ENCODE peak calls at places on chromosomes 4 and X, in five cellular contexts. Q, X, L, P and F are unnamed samples.

GRCh38 chr4:91426725-91427124 is 877.0 kb upstream of the GRID2 start:
- DNase-seq in X (no peak), P (no peak), L (no peak), Q (no peak), F (no peak)

GRCh38 chr4:48654015-48654664 is 125.9 kb downstream of the FRYL start:
- DNase-seq in Q (peak), P (no peak), X (no peak), L (no peak), F (peak)

GRCh38 chr4:102696763-102697162 is 64.0 kb downstream of the MANBA start:
- DNase-seq in Q (peak), P (no peak), X (no peak), L (no peak), F (peak)

GRCh38 chr4:61201562-61202099 is 1.5 kb downstream of the ADGRL3 start:
- DNase-seq in X (no peak), L (no peak), Q (peak), P (peak), F (no peak)

GRCh38 chr4:109436504-109436903 is 2.9 kb downstream of the SEC24B start:
- DNase-seq in Q (no peak), L (no peak), P (no peak), X (no peak), F (no peak)

GRCh38 chr4:184114431-184114830 is 103.2 kb downstream of the ENPP6 start:
- DNase-seq in Q (no peak), L (no peak), P (no peak), X (no peak), F (no peak)

GRCh38 chr4:8274772-8275241 is 5.3 kb downstream of the HTRA3 start:
- DNase-seq in Q (peak), L (no peak), X (peak), P (peak), F (peak)

GRCh38 chr4:4969298-4969697 is 50.0 kb downstream of the CYTL1 start:
- DNase-seq in P (no peak), Q (no peak), L (no peak), X (peak), F (peak)

GRCh38 chr4:93730251-93730650 is 98.3 kb upstream of the ATOH1 start:
- DNase-seq in P (peak), X (no peak), L (no peak), Q (no peak), F (no peak)

GRCh38 chrX:8987672-8988250 is 46.2 kb downstream of the FAM9B start:
- DNase-seq in P (no peak), L (no peak), X (no peak), Q (no peak), F (no peak)

GRCh38 chr4:39976945-39977488 is 694 bp downstream of the PDS5A start:
- DNase-seq in P (peak), X (peak), L (peak), Q (peak), F (peak)

GRCh38 chrX:64093761-64094160 is 111.7 kb downstream of the AMER1 start:
- DNase-seq in X (no peak), P (peak), L (no peak), Q (peak), F (no peak)

GRCh38 chrX:2484721-2485459 is 15.9 kb downstream of the DHRSX start:
- DNase-seq in Q (peak), P (peak), L (peak), X (no peak), F (peak)
- H3K4me3 ChIP-seq in Q (peak), P (no peak), L (no peak), X (no peak), F (no peak)

DNA sequence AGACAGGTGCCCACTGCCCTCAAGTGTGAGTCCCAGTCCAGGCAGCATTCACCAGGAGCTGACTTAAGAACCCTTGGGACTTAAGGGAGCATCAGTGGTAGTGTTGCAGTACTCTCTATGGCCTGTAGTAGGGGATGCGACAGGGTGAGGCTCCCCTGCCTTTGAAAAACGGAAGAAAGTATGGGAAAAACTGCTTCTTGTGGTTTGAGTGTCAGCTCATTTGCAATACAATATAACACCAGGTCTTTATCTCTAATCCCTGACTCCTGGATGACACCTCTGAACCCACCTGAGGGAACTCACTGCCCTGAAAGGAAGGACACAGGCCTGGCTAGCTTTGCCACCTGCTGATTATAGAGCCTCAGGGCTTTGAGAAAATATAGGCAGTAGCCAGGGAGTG is 176.0 kb downstream of the SMARCA1 start:
- DNase-seq in P (peak), X (no peak), L (no peak), Q (no peak), F (no peak)
- TF ChIP-seq CTCF in P (peak), X (no peak), L (no peak), Q (no peak), F (no peak)

GRCh38 chr4:162234595-162234994 is 70.8 kb upstream of the FSTL5 start:
- DNase-seq in Q (no peak), P (no peak), L (no peak), X (no peak), F (no peak)
- H3K4me3 ChIP-seq in Q (no peak), P (no peak), L (no peak), X (no peak), F (no peak)

DNA sequence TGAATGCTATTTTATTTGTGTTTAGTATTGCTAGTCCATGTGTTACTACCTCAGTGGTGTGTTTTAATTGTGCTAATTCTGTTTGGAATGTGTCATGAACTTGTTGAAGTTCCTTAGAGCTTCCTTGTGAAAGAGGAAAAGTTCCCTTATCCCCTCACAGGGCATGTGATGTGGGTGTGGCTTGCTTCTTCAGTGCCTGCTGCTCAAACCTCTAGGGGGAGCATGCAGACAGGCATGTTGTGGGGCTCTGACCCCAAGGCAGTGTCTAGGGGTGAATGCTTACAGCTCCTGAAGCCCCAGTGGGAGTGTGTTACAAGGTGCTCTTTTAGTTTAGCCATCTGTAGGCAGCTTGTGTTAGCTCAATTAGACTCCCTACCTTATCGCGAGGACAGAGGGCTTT is 86.5 kb downstream of the MAGED4 start:
- DNase-seq in P (peak), Q (peak), L (no peak), X (no peak), F (peak)
- TF ChIP-seq CTCF in P (peak), Q (peak), L (no peak), X (no peak), F (peak)

GRCh38 chr4:107589269-107589668 is 130.8 kb downstream of the PAPSS1 start:
- DNase-seq in Q (no peak), P (no peak), L (no peak), X (no peak), F (no peak)
- H3K4me3 ChIP-seq in Q (no peak), P (no peak), L (no peak), X (no peak), F (no peak)

GRCh38 chr4:82850684-82851083 is 40.3 kb downstream of the SEC31A start:
- DNase-seq in Q (no peak), X (no peak), L (no peak), P (no peak), F (no peak)

GRCh38 chr4:82848706-82849105 is 42.2 kb downstream of the SEC31A start:
- DNase-seq in P (no peak), L (no peak), Q (no peak), X (no peak), F (no peak)

GRCh38 chr4:82852751-82853053 is 38.3 kb downstream of the SEC31A start:
- DNase-seq in P (no peak), X (no peak), Q (no peak), L (no peak), F (no peak)

GRCh38 chr4:82851318-82851717 is 39.6 kb downstream of the SEC31A start:
- DNase-seq in P (no peak), Q (no peak), X (no peak), L (no peak), F (no peak)

GRCh38 chr4:82851902-82852750 is 38.8 kb downstream of the SEC31A start:
- DNase-seq in Q (peak), L (no peak), X (no peak), P (no peak), F (peak)
- TF ChIP-seq CTCF in Q (peak), L (peak), X (no peak), P (peak), F (peak)

GRCh38 chr4:41142946-41143720 is 71.2 kb downstream of the APBB2 start:
- DNase-seq in L (peak), P (no peak), Q (peak), X (peak), F (peak)

GRCh38 chr4:41145571-41146078 is 68.7 kb downstream of the APBB2 start:
- DNase-seq in X (no peak), Q (no peak), P (no peak), L (no peak), F (no peak)

GRCh38 chr4:41142356-41142755 is 72.0 kb downstream of the APBB2 start:
- DNase-seq in P (no peak), X (no peak), L (no peak), Q (no peak), F (no peak)

GRCh38 chr4:41144812-41145211 is 69.5 kb downstream of the APBB2 start:
- DNase-seq in Q (no peak), P (no peak), X (no peak), L (no peak), F (peak)

GRCh38 chr4:41143721-41144379 is 70.5 kb downstream of the APBB2 start:
- DNase-seq in P (no peak), X (no peak), Q (peak), L (no peak), F (no peak)
- H3K4me3 ChIP-seq in P (no peak), X (no peak), Q (peak), L (no peak), F (peak)

DNA sequence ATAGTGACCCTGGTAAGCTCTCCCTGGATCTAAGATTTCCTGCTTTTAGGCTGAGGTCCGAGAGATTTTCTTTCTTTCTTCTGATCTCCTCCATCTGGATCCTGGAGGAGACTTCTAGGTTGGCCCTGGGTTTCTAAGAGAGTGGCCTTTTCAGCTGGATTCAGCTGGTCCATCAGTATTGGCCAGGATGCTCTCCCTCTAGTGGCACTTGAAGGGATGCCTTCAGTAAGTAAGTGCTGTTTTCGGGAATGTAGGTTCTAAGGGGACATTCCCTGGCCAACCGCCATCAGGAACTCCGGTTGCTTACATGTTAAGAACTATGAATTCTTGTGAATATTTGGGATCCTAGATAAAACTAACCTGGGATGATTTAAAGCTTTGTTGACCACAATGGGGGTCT is 56.9 kb downstream of the SERTM2 start:
- DNase-seq in L (no peak), P (peak), Q (peak), X (no peak), F (peak)
- TF ChIP-seq CTCF in L (peak), P (peak), Q (peak), X (no peak), F (peak)

GRCh38 chr4:2798399-2799301 is 5.8 kb downstream of the SH3BP2 start:
- DNase-seq in L (peak), X (peak), Q (peak), P (no peak), F (peak)
- H3K4me3 ChIP-seq in L (peak), X (no peak), Q (no peak), P (no peak), F (no peak)